ENCODE peak calls at places on chromosomes 12 and 14, in nine cellular contexts. I, T, E, Y, L, D, A, B and J are unnamed samples.

GRCh38 chr12:54021432-54022013 is 6.7 kb upstream of the HOXC6 start:
- DNase-seq in T (peak; percentile 85), I (no peak), E (no peak), Y (peak; percentile 76), B (no peak), A (peak; percentile 78), D (no peak), L (no peak), J (no peak)

GRCh38 chr12:96587691-96588090 is 98.3 kb downstream of the CFAP54 start:
- DNase-seq in L (no peak), I (no peak), T (no peak), B (no peak), A (peak; percentile 62), Y (no peak), D (no peak), E (no peak), J (no peak)

GRCh38 chr12:113152835-113153814 is 3.6 kb downstream of the CFAP73 start:
- DNase-seq in A (peak; percentile 83), T (peak; percentile 75), I (peak; percentile 70), E (peak; percentile 69), B (peak; percentile 34), D (peak; percentile 45), L (peak; percentile 74), Y (peak; percentile 82), J (peak; percentile 90)

GRCh38 chr12:103821773-103822172 is 19.3 kb downstream of the NT5DC3 start:
- DNase-seq in E (no peak), B (no peak), I (no peak), T (no peak), D (no peak), Y (no peak), L (no peak), A (peak; percentile 42), J (no peak)

GRCh38 chr12:54479421-54479820 is 6.0 kb upstream of the GTSF1 start:
- DNase-seq in A (peak; percentile 77), E (no peak), L (no peak), Y (no peak), B (no peak), I (no peak), D (peak; percentile 28), T (no peak), J (no peak)

GRCh38 chr12:1878214-1878613 is 40.2 kb downstream of the CACNA2D4 start:
- DNase-seq in L (no peak), D (no peak), B (no peak), Y (no peak), A (no peak), I (no peak), T (no peak), E (no peak), J (no peak)

GRCh38 chr14:19823765-19824164 is 20.2 kb downstream of the OR4N2 start:
- DNase-seq in D (no peak), A (peak; percentile 35), B (no peak), L (no peak), Y (no peak), E (no peak), I (no peak), T (no peak), J (no peak)

GRCh38 chr12:111447571-111448265 is 42.0 kb downstream of the SH2B3 start:
- DNase-seq in L (no peak), E (no peak), D (no peak), B (no peak), Y (no peak), T (no peak), A (no peak), I (no peak), J (no peak)

GRCh38 chr14:76267322-76268012 is 108.5 kb upstream of the ESRRB start:
- DNase-seq in Y (peak; percentile 58), E (peak; percentile 51), A (peak; percentile 57), L (no peak), I (peak; percentile 73), B (no peak), D (peak; percentile 19), T (peak; percentile 83), J (peak; percentile 85)

GRCh38 chr14:33480589-33481184 is 470.2 kb downstream of the EGLN3 start:
- DNase-seq in I (no peak), E (no peak), A (peak; percentile 15), B (no peak), D (no peak), L (no peak), T (no peak), Y (peak; percentile 47), J (no peak)

GRCh38 chr12:121388421-121388981 is 11.4 kb upstream of the RNF34 start:
- DNase-seq in A (peak; percentile 82), B (no peak), T (no peak), Y (no peak), E (no peak), L (no peak), D (peak; percentile 60), I (no peak), J (no peak)

GRCh38 chr12:114869091-114869834 is 185.3 kb upstream of the TBX3 start:
- DNase-seq in A (peak; percentile 72), B (no peak), L (no peak), T (no peak), D (no peak), I (no peak), E (no peak), Y (peak; percentile 11), J (no peak)

GRCh38 chr12:54658306-54659264 is 10.4 kb upstream of the DCD start:
- DNase-seq in E (peak; percentile 29), I (peak; percentile 57), Y (peak; percentile 59), B (peak; percentile 14), L (peak; percentile 13), A (peak; percentile 56), D (peak; percentile 34), T (no peak), J (no peak)

GRCh38 chr14:22268875-22269274 is 320.1 kb downstream of the DAD1 start:
- DNase-seq in T (no peak), A (peak; percentile 15), I (no peak), B (no peak), L (no peak), D (peak; percentile 58), Y (no peak), E (peak; percentile 25), J (no peak)

GRCh38 chr12:8816448-8816847 is 6.0 kb upstream of the A2ML1 start:
- DNase-seq in I (no peak), E (no peak), L (no peak), T (no peak), A (no peak), D (no peak), B (no peak), Y (no peak), J (no peak)

DNA sequence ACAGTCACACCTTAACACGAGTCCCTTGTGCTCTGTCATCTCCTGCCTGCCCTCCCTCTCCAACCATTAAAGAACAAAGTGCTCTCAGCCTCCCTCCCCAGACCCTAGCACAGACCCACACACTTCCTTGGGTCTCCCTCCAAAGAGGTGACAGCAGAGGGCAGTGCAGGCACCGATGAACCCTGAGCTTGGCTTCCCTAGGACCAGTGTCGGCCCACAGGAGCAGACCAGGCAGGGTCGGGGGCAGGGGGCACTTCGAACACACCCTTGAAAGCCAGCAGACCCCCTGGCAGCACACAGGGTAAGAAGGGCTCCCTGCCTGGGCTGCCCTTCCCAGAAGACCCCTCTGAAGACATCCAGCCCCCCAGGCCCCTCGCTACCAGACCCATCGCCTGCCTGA is 7.0 kb downstream of the CDK2AP1 start:
- DNase-seq in I (no peak), E (no peak), D (no peak), Y (peak; percentile 44), A (no peak), T (no peak), L (no peak), B (no peak), J (no peak)
- H3K36me3 ChIP-seq in I (no peaks in the 10 kb centered on the region), E (peaks cover 11% of the 10 kb centered on the region), D (peaks cover 57% of the 10 kb centered on the region), Y (peaks cover 66% of the 10 kb centered on the region), A (peaks cover 33% of the 10 kb centered on the region), T (no peaks in the 10 kb centered on the region), L (no peaks in the 10 kb centered on the region), B (no peaks in the 10 kb centered on the region), J (peaks cover 72% of the 10 kb centered on the region)

DNA sequence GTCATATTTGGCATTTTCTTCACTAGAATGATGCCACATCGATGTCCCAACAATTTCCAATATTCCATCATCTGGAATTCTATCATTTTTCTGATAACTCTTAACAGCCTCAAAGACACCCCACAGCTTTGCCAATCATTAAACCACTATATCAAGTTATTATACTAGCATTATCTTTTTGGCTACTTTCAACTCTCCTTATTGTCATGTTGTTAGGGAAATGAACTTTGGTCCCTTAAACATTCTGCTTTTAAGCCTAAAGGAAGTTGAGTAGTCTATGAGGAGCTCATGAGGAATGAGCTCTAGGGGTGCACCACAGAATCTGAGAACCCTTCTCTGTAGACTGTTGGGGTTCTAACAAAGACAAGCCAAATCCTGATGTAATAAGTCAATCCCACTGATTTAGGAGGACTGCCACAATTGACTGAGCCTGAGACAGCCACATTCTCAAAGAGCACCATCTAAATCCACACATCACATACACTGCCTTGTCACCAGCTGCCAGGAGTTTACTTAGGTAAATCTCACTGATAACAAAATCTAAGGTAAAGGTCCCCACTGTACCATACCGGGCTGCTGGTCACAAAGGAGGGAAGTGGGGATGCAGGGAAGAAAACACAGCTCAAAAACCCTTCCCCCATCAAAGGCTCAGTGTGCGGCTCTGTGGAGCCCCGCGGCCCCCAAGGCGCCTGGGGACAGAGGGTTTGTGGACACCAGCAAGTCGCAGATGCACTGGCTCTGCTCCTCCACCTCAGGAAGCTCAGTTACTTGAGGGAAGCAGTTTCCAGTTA is 58.2 kb downstream of the SETD3 start:
- DNase-seq in L (no peak), E (peak; percentile 89), Y (no peak), B (no peak), T (no peak), I (no peak), A (no peak), D (no peak), J (no peak)
- H3K36me3 ChIP-seq in L (no peaks in the 10 kb centered on the region), E (no peaks in the 10 kb centered on the region), Y (no peaks in the 10 kb centered on the region), B (no peaks in the 10 kb centered on the region), T (no peaks in the 10 kb centered on the region), I (no peaks in the 10 kb centered on the region), A (no peaks in the 10 kb centered on the region), D (no peaks in the 10 kb centered on the region), J (no peaks in the 10 kb centered on the region)

GRCh38 chr12:132730353-132730752 is 19.7 kb downstream of the PGAM5 start:
- DNase-seq in Y (no peak), B (no peak), T (no peak), E (no peak), I (no peak), A (no peak), D (no peak), L (no peak), J (no peak)

GRCh38 chr12:132729541-132730320 is 19.1 kb downstream of the PGAM5 start:
- DNase-seq in E (no peak), A (peak; percentile 55), T (no peak), I (no peak), D (peak; percentile 11), B (no peak), Y (no peak), L (no peak), J (no peak)

GRCh38 chr12:132726386-132726785 is 15.7 kb downstream of the PGAM5 start:
- DNase-seq in A (no peak), T (no peak), D (no peak), B (no peak), Y (no peak), E (no peak), L (no peak), I (no peak), J (no peak)

GRCh38 chr12:132724506-132725220 is 14.0 kb downstream of the PGAM5 start:
- DNase-seq in D (no peak), B (no peak), L (no peak), A (no peak), Y (no peak), T (no peak), I (no peak), E (no peak), J (peak; percentile 47)

GRCh38 chr12:132727091-132727794 is 16.6 kb downstream of the PGAM5 start:
- DNase-seq in D (no peak), B (no peak), Y (no peak), L (no peak), E (no peak), A (no peak), I (no peak), T (no peak), J (no peak)
- H3K36me3 ChIP-seq in D (peaks cover 79% of the 10 kb centered on the region), B (peaks cover 37% of the 10 kb centered on the region), Y (peaks cover 87% of the 10 kb centered on the region), L (peaks cover 48% of the 10 kb centered on the region), E (peaks cover 41% of the 10 kb centered on the region), A (peaks cover 64% of the 10 kb centered on the region), I (peaks cover 11% of the 10 kb centered on the region), T (peaks cover 13% of the 10 kb centered on the region), J (no peaks in the 10 kb centered on the region)

GRCh38 chr14:75092698-75093097 is 23.3 kb downstream of the ZC2HC1C start:
- DNase-seq in I (no peak), T (no peak), E (no peak), B (no peak), Y (no peak), D (no peak), A (no peak), L (no peak), J (no peak)
- H3K36me3 ChIP-seq in I (peaks cover 12% of the 10 kb centered on the region), T (peaks cover 3% of the 10 kb centered on the region), E (peaks cover 7% of the 10 kb centered on the region), B (peaks cover 41% of the 10 kb centered on the region), Y (peaks cover 51% of the 10 kb centered on the region), D (peaks cover 46% of the 10 kb centered on the region), A (peaks cover 45% of the 10 kb centered on the region), L (peaks cover 42% of the 10 kb centered on the region), J (no peaks in the 10 kb centered on the region)